ENCODE peak calls at places on chromosomes 11 and 22, in six cellular contexts. Q is K562, T is SK-N-SH, I is HepG2, C is HCT116, F is GM12878. Z is an unnamed sample.

GRCh38 chr11:73297702-73298101 is 10.4 kb upstream of the ARHGEF17 start:
- DNase-seq in I (no peak), F (no peak), T (no peak), Q (no peak), C (no peak), Z (no peak)

GRCh38 chr11:75246006-75246672 is 5.6 kb downstream of the TPBGL start:
- DNase-seq in Q (no peak), T (peak), C (no peak), I (no peak), F (no peak), Z (no peak)

GRCh38 chr11:58573451-58574104 is 2.1 kb downstream of the LPXN start:
- DNase-seq in C (no peak), I (no peak), Q (peak), T (no peak), F (no peak), Z (peak)

GRCh38 chr22:40728731-40729189 is 49.5 kb downstream of the MCHR1 start:
- DNase-seq in F (no peak), I (no peak), Q (no peak), C (no peak), T (no peak), Z (peak)

GRCh38 chr22:45582955-45583320 is 80.3 kb downstream of the FBLN1 start:
- DNase-seq in C (no peak), I (no peak), F (no peak), Q (no peak), T (no peak), Z (no peak)

GRCh38 chr22:30241576-30242371 is 4.8 kb downstream of the LIF start:
- DNase-seq in C (no peak), I (no peak), Q (no peak), F (no peak), T (no peak), Z (no peak)

GRCh38 chr22:23749747-23750373 is 1.1 kb downstream of the ZNF70 start:
- DNase-seq in F (no peak), C (no peak), Q (no peak), T (no peak), I (no peak), Z (no peak)

GRCh38 chr11:20087118-20087521 is 73.2 kb downstream of the DBX1 start:
- DNase-seq in Q (no peak), I (no peak), F (no peak), C (no peak), T (no peak), Z (no peak)

GRCh38 chr22:20578192-20578591 is 70.8 kb downstream of the MED15 start:
- DNase-seq in Q (no peak), F (no peak), T (no peak), I (no peak), C (no peak), Z (no peak)

GRCh38 chr22:43002198-43002577 is 12.8 kb downstream of the PACSIN2 start:
- DNase-seq in Q (no peak), C (no peak), T (no peak), I (no peak), F (no peak), Z (no peak)

GRCh38 chr22:37485006-37485713 is 1.0 kb downstream of the MFNG start:
- DNase-seq in I (no peak), F (no peak), Q (no peak), C (no peak), T (no peak), Z (no peak)

GRCh38 chr22:20582520-20583361 is 75.3 kb downstream of the MED15 start:
- DNase-seq in I (no peak), C (no peak), F (no peak), Q (no peak), T (no peak), Z (no peak)

GRCh38 chr22:41826430-41827383 is 6.2 kb upstream of the SREBF2 start:
- DNase-seq in T (no peak), F (no peak), I (no peak), Q (no peak), C (no peak), Z (no peak)

GRCh38 chr11:120660024-120660565 is 148.5 kb downstream of the GRIK4 start:
- DNase-seq in F (no peak), I (peak), Q (peak), T (peak), C (peak), Z (no peak)

GRCh38 chr22:32926600-32926999 is 125.1 kb downstream of the TIMP3 start:
- DNase-seq in I (peak), T (no peak), C (peak), Q (peak), F (no peak), Z (no peak)

GRCh38 chr11:43504316-43504950 is 145.7 kb downstream of the TTC17 start:
- DNase-seq in T (peak), F (no peak), Q (no peak), I (peak), C (peak), Z (peak)

GRCh38 chr11:108970221-108970991 is 305.5 kb downstream of the DDX10 start:
- DNase-seq in I (no peak), C (no peak), F (no peak), Q (no peak), T (no peak), Z (no peak)

GRCh38 chr11:79047980-79048379 is 392.9 kb downstream of the TENM4 start:
- DNase-seq in T (no peak), Q (no peak), F (no peak), C (no peak), I (no peak), Z (no peak)

GRCh38 chr11:71256080-71256479 is 3.7 kb upstream of the SHANK2 start:
- DNase-seq in T (no peak), I (no peak), F (no peak), Q (no peak), C (no peak), Z (peak)

GRCh38 chr22:46267431-46268279 is at the start of gene TTC38:
- DNase-seq in C (peak), T (peak), F (no peak), Q (peak), I (peak), Z (peak)

GRCh38 chr11:68690671-68691401 is 6.5 kb downstream of the GAL start:
- DNase-seq in Q (no peak), F (no peak), T (no peak), C (no peak), I (no peak), Z (no peak)

GRCh38 chr22:36467946-36468345 is 13.5 kb downstream of the TXN2 start:
- DNase-seq in T (no peak), C (peak), I (no peak), Q (peak), F (no peak), Z (peak)

GRCh38 chr11:100403817-100404216 is 283.3 kb upstream of the ARHGAP42 start:
- DNase-seq in T (no peak), F (no peak), I (no peak), Q (no peak), C (no peak), Z (no peak)

GRCh38 chr11:122085264-122085663 is 30.8 kb downstream of the BLID start:
- DNase-seq in T (no peak), F (no peak), Q (no peak), C (no peak), I (no peak), Z (no peak)

GRCh38 chr11:125412509-125412908 is 83.6 kb downstream of the FEZ1 start:
- DNase-seq in T (no peak), I (no peak), C (no peak), Q (no peak), F (no peak), Z (no peak)

GRCh38 chr22:28001171-28001835 is 82.2 kb upstream of the PITPNB start:
- DNase-seq in I (no peak), F (no peak), T (no peak), C (no peak), Q (no peak), Z (no peak)

GRCh38 chr11:60777106-60777505 is 8.0 kb upstream of the MS4A10 start:
- DNase-seq in F (no peak), Q (no peak), T (no peak), I (no peak), C (no peak), Z (no peak)

GRCh38 chr11:128720522-128720985 is 26.7 kb downstream of the FLI1 start:
- DNase-seq in F (no peak), Q (no peak), T (no peak), C (no peak), I (no peak), Z (no peak)
- TF ChIP-seq JUND in F (no peak), Q (no peak), T (no peak), C (no peak), I (no peak), Z (no peak)

DNA sequence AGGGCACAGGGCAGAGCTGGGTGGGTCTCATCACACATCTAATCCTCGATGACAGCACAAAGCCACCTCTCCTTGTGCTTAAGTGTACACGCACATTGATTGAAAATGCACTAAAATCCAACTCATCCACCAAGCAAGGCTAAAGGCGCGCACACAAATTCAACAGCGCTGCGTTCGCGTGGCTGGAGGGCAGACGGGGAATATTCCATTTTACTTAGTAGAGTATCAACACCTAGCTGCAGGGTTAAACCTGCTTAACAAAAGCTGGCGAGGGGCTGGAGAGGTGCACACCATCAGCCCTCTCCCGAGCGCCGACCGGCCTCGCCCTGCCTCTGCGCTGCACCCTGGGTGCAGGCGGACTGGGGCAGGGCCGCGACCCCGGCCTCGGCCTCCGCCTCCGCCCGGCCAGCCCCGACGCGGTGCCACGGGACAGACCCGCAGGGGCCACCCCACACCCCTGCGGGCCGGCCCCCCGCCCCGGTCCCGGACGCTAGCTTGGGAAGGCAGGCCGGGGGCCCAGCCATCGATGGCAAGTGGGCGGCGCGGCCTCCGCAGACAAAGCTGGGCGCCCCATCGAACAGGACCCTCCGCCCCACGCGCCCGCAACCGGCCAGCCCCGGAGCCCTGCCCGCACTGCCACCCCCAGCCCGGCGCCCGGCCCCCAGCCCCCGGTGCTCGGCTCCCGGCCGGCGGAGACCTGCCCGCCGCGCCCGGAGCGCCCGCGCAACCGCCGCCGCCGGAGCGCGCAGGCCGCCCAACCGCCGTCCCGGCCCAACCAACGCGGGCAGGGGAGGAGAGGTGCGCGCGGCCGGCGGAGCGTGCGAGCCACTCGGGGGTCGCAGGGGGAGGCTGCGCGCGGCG is 914 bp downstream of the PRDM10 start:
- DNase-seq in F (no peak), T (no peak), C (no peak), I (peak), Q (no peak), Z (peak)
- TF ChIP-seq JUND in F (no peak), T (no peak), C (no peak), I (no peak), Q (no peak), Z (no peak)

GRCh38 chr11:10379433-10379832 is 74.6 kb downstream of the ADM start:
- DNase-seq in T (no peak), C (no peak), F (no peak), Q (no peak), I (no peak), Z (no peak)
- TF ChIP-seq JUND in T (no peak), C (no peak), F (no peak), Q (no peak), I (no peak), Z (no peak)

DNA sequence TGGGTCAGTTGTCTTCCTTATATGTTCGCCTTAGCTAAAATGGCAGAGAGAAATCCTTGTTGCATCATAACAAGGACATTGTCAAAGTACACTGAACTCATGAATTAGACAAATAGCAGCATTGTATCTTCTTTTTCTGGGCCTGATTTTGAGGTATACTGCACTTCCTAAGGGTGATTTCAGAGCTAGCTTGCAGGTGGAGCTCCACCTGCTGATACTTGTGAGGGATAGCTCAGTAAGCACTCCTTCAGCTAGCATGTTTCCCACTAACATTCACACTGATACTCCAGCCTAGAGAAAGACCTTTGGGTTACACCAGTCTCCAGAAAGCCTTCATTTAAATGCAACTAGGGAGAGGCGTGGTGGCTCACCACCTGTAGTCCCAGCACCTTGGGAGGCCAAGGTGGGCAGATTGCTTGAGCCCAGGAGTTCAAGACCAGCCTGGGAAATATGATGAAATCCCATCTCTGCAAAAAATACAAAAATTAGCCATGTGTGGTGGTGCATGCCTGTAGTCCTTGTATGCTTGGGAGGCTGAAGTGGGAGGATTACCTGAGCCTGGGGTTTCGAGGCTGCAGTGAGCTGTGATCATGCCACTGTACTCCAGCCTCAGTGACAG is 29.8 kb downstream of the JAM3 start:
- DNase-seq in I (peak), T (no peak), C (peak), Q (no peak), F (no peak), Z (peak)
- TF ChIP-seq JUND in I (no peak), T (no peak), C (no peak), Q (no peak), F (no peak), Z (no peak)

GRCh38 chr11:128133501-128133900 is 453.9 kb downstream of the ETS1 start:
- DNase-seq in I (no peak), F (no peak), Q (no peak), C (no peak), T (no peak), Z (no peak)
- TF ChIP-seq JUND in I (no peak), F (no peak), Q (no peak), C (no peak), T (no peak), Z (no peak)

DNA sequence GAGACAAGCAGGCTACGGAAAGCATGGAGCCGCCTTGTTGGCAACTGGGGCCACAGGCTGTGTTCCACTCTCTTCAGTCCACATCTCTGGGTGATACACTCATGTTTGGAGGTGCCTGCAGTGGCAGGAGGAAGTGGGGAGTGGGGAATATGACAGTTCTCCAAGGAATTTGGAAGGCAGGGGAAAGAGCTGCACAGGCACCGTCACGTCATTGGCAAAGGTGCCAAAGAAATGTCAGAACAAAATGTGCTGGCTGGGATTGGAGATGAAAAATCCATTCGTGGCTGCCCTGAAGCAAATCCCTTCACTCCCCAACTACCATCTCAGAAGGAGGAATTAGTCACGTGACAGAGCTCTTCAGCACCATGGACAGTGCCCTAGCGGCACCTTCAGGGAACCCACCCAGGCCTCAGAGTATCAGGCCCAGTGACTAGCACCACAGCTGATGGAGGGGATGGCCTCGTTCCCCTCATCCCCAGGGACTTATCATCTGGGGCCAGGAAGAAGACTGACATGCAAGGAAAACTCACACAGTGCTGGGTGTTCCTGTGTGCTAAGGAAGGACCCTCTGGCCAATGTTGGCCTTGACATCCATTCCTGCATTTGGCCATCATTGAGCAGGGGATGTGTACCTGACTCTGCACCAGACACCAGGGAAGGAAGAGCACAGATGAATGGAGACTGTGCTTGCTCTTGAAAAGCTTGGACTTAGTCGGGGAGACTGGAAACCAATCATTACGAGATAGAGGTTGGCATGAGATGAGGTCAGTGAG is 48.5 kb upstream of the PRDM11 start:
- DNase-seq in F (no peak), Q (peak), T (peak), I (no peak), C (no peak), Z (peak)
- TF ChIP-seq JUND in F (no peak), Q (no peak), T (no peak), I (no peak), C (no peak), Z (no peak)

DNA sequence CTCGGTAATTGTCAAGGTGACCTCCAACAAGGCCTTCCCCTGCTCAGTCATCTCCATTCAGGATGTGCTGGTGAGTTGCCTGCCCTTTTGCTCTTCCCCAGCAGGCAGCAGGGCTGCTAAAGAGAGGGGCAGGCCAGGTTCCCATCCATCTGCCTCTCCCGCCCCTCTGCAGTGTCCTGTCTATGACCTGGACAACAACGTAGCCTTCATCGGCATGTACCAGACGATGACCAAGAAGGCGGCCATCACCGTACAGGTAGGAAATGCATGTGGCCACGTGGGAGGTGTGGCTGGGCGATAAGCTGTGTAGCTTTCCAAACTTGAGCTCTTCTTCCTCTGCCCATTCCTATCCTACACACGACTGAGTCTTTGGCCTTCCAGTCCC is 4.0 kb downstream of the SIDT2 start:
- DNase-seq in Q (no peak), C (no peak), T (no peak), F (no peak), I (no peak), Z (no peak)
- TF ChIP-seq JUND in Q (no peak), C (no peak), T (no peak), F (no peak), I (no peak), Z (no peak)

DNA sequence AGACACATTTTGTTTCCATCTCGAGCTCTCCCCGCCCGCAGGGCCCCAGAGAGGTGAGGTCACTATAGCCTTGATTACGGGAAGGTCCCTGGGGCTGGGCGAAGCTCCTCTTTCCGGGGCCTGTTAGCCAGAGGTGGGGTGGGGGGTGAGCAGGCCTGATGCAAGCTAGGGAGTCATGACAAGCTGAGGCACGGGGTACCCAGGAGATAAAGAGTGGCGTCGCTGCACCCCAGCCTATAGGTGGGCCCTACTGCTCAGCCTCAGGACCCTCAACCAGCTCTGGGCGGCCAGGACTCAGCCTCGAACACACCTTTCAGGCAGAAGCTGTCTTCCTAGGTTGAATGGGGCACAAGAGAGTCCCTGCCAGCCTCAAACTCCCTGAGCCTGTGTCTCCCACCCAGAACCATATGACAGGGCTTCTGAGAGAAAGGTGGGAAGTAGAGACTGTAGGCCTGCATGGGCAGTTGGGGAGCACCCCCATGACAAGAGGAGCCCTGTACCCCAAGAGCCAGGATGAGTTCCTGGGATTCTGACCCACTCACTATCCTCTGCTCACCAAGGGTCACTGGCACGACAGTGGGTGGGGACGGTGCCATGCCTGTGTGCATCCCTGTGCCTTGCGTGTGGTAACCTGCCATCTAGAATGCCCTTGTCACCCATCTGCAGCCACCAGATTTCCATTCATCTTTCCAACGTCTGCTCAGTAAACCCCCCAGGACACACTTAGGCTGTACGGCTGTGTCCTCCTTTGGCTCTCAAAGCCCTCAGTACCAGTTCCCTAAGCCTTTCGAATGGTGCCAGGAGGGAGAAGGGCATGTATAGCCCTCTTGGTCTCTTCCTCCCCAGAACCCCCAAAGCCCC is 34.7 kb downstream of the KCNQ1OT1 start:
- DNase-seq in C (no peak), F (no peak), T (no peak), Q (no peak), I (no peak), Z (no peak)
- TF ChIP-seq JUND in C (no peak), F (no peak), T (no peak), Q (no peak), I (no peak), Z (no peak)

DNA sequence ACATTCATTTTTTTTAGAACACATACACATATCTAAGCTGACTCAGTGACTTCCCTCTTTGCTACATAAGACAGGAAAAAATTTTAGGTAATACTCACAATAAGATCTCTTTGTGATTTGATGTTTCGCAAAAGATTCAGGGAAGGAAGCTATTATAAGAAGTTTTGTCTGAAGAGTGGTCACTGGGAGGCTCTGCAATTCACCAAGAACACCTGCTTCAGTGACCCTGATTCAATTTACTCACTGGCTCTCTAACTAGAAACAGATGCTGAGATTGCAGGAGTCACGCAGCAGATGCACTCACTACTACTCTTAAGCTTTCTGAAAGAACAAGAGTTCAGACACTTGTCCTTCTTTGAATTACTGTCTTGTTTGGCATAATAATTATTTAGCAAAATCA is 193.6 kb upstream of the DDI1 start:
- DNase-seq in Q (no peak), C (no peak), I (no peak), T (peak), F (no peak), Z (no peak)
- TF ChIP-seq JUND in Q (no peak), C (no peak), I (no peak), T (no peak), F (no peak), Z (no peak)